ENCODE peak calls at places on chromosomes 3 and 15, in eight cellular contexts. Q is HTR-8/SVneo, A is RWPE1, R is iris pigment epithelial cell, W is midbrain, F is stomach, P is hypothalamus, D is NCI-H2029. H is an unnamed sample.

GRCh38 chr15:99123706-99124451 is 19.0 kb downstream of the SYNM start:
- DNase-seq in Q (peak; percentile 87), A (peak; percentile 90), R (peak; percentile 81), W (peak; percentile 87), F (peak; percentile 78), P (peak; percentile 87), D (peak; percentile 38), H (peak; percentile 53)

GRCh38 chr3:60160792-60161175 is 1090.5 kb downstream of the FHIT start:
- DNase-seq in Q (no peak), A (no peak), R (no peak), W (no peak), F (no peak), P (no peak), D (no peak), H (no peak)

GRCh38 chr3:154981201-154981600 is 98.9 kb upstream of the MME start:
- DNase-seq in Q (no peak), A (no peak), R (no peak), W (no peak), F (no peak), P (no peak), D (no peak), H (no peak)

GRCh38 chr3:129593595-129594339 is 12.7 kb downstream of the PLXND1 start:
- DNase-seq in Q (no peak), A (no peak), R (no peak), W (peak; percentile 33), F (no peak), P (no peak), D (peak; percentile 76), H (no peak)

GRCh38 chr15:35491173-35491572 is 54.8 kb downstream of the DPH6 start:
- DNase-seq in Q (no peak), A (no peak), R (no peak), W (no peak), F (no peak), P (no peak), D (no peak), H (no peak)

GRCh38 chr3:69232447-69232846 is 110.1 kb upstream of the LMOD3 start:
- DNase-seq in Q (no peak), A (no peak), R (no peak), W (no peak), F (no peak), P (no peak), D (no peak), H (no peak)

GRCh38 chr15:63504247-63504978 is at the start of gene USP3:
- DNase-seq in Q (peak; percentile 75), A (peak; percentile 88), R (peak; percentile 97), W (peak; percentile 92), F (peak; percentile 95), P (peak; percentile 94), D (peak; percentile 69), H (peak; percentile 97)

GRCh38 chr3:129838086-129838485 is 55.4 kb downstream of the TMCC1 start:
- DNase-seq in Q (no peak), A (no peak), R (no peak), W (no peak), F (no peak), P (no peak), D (no peak), H (no peak)

GRCh38 chr15:40594429-40594836 is 384 bp downstream of the KNL1 start:
- DNase-seq in Q (peak; percentile 54), A (peak; percentile 73), R (peak; percentile 38), W (no peak), F (no peak), P (peak; percentile 11), D (no peak), H (no peak)

GRCh38 chr3:112873632-112874031 is 27.0 kb upstream of the CD200R1L start:
- DNase-seq in Q (no peak), A (no peak), R (no peak), W (no peak), F (no peak), P (no peak), D (no peak), H (no peak)

GRCh38 chr3:8482960-8483665 is 18.5 kb upstream of the LMCD1 start:
- DNase-seq in Q (peak; percentile 83), A (peak; percentile 33), R (peak; percentile 96), W (peak; percentile 64), F (peak; percentile 58), P (peak; percentile 56), D (peak; percentile 99), H (no peak)

GRCh38 chr3:178099885-178100284 is 436.4 kb upstream of the KCNMB2 start:
- DNase-seq in Q (no peak), A (no peak), R (no peak), W (no peak), F (no peak), P (no peak), D (no peak), H (no peak)

GRCh38 chr3:149898771-149899170 is 71.9 kb downstream of the PFN2 start:
- DNase-seq in Q (peak; percentile 20), A (no peak), R (peak; percentile 89), W (no peak), F (no peak), P (no peak), D (no peak), H (no peak)

GRCh38 chr15:91694829-91695205 is 158.7 kb upstream of the SLCO3A1 start:
- DNase-seq in Q (no peak), A (peak; percentile 18), R (peak; percentile 4), W (no peak), F (no peak), P (no peak), D (no peak), H (no peak)

GRCh38 chr3:56858331-56858730 is 56.6 kb upstream of the ARHGEF3 start:
- DNase-seq in Q (no peak), A (no peak), R (no peak), W (no peak), F (no peak), P (no peak), D (no peak), H (no peak)

GRCh38 chr3:71398157-71398836 is 185.2 kb downstream of the FOXP1 start:
- DNase-seq in Q (no peak), A (no peak), R (no peak), W (no peak), F (no peak), P (no peak), D (no peak), H (no peak)

GRCh38 chr3:17179381-17180205 is 294.8 kb downstream of the PLCL2 start:
- DNase-seq in Q (no peak), A (no peak), R (peak; percentile 13), W (no peak), F (no peak), P (no peak), D (peak; percentile 26), H (no peak)

GRCh38 chr3:82509951-82510603 is 748.6 kb upstream of the GBE1 start:
- DNase-seq in Q (no peak), A (no peak), R (no peak), W (no peak), F (no peak), P (no peak), D (no peak), H (peak; percentile 7)

GRCh38 chr3:119035014-119035346 is 334 bp upstream of the IGSF11 start:
- DNase-seq in Q (no peak), A (no peak), R (no peak), W (no peak), F (no peak), P (no peak), D (no peak), H (no peak)

GRCh38 chr3:45599984-45600650 is 5.6 kb downstream of the LIMD1 start:
- DNase-seq in Q (no peak), A (no peak), R (no peak), W (no peak), F (peak; percentile 76), P (no peak), D (peak; percentile 65), H (no peak)

GRCh38 chr3:20142517-20142916 is 43.5 kb downstream of the SGO1 start:
- DNase-seq in Q (no peak), A (no peak), R (no peak), W (no peak), F (no peak), P (no peak), D (no peak), H (no peak)

GRCh38 chr3:186640473-186640818 is 247 bp downstream of the FETUB start:
- DNase-seq in Q (no peak), A (peak; percentile 91), R (peak; percentile 12), W (no peak), F (no peak), P (peak; percentile 39), D (no peak), H (no peak)

GRCh38 chr3:13461169-13462124 is 18.7 kb upstream of the HDAC11 start:
- DNase-seq in Q (peak; percentile 50), A (peak; percentile 33), R (peak; percentile 44), W (no peak), F (peak; percentile 37), P (no peak), D (peak; percentile 63), H (no peak)

GRCh38 chr3:172140499-172141391 is 101.4 kb downstream of the FNDC3B start:
- DNase-seq in Q (peak; percentile 75), A (peak; percentile 73), R (peak; percentile 99), W (no peak), F (no peak), P (no peak), D (no peak), H (peak; percentile 38)

GRCh38 chr15:44545934-44546802 is 9.2 kb downstream of the EIF3J start:
- DNase-seq in Q (peak; percentile 31), A (no peak), R (peak; percentile 43), W (no peak), F (no peak), P (no peak), D (no peak), H (no peak)

GRCh38 chr3:127747751-127748521 is 74.4 kb downstream of the MGLL start:
- DNase-seq in Q (peak; percentile 53), A (peak; percentile 73), R (peak; percentile 83), W (no peak), F (peak; percentile 77), P (no peak), D (peak; percentile 59), H (no peak)

GRCh38 chr3:195906865-195907729 is 1.3 kb downstream of the TNK2 start:
- DNase-seq in Q (no peak), A (no peak), R (no peak), W (peak; percentile 42), F (peak; percentile 62), P (peak; percentile 42), D (peak; percentile 59), H (no peak)

GRCh38 chr15:52678468-52679231 is 538 bp downstream of the ATOSA start:
- DNase-seq in Q (peak; percentile 13), A (peak; percentile 61), R (peak; percentile 79), W (peak; percentile 57), F (peak; percentile 88), P (peak; percentile 67), D (peak; percentile 41), H (peak; percentile 35)

H was measured in cerebellum.